ENCODE peak calls at places on chromosomes 1 and 21, in ten cellular contexts. O is H7; E is heart left ventricle; B is right atrium auricular region; J is PC-9; N is fibroblast of lung; V is CD4-positive, CD25-positive, alpha-beta regulatory T cell; Q is PC-3; H is hepatocyte; W is retinal pigment epithelial cell. F is an unnamed sample.
A peak's percentile ranks its signal among the peaks of the same experiment; 100 is the strongest.

GRCh38 chr1:160608941-160609340 is 29.6 kb upstream of the CD84 start:
- DNase-seq in O (no peak), E (no peak), B (no peak), J (no peak), N (no peak), V (no peak), Q (no peak), H (no peak), W (no peak), F (no peak)

GRCh38 chr1:60126733-60127132 is 53.2 kb upstream of the C1orf87 start:
- DNase-seq in O (no peak), E (no peak), B (no peak), J (no peak), N (peak; percentile 12), V (no peak), Q (no peak), H (no peak), W (no peak), F (peak; percentile 60)

GRCh38 chr1:48859429-48859828 is 82.7 kb upstream of the BEND5 start:
- DNase-seq in O (no peak), E (no peak), B (no peak), J (no peak), N (peak; percentile 61), V (no peak), Q (peak; percentile 56), H (no peak), W (no peak), F (no peak)

GRCh38 chr21:32334980-32335471 is 36.4 kb downstream of the MRAP start:
- DNase-seq in O (peak; percentile 78), E (peak; percentile 11), B (no peak), J (no peak), N (no peak), V (no peak), Q (no peak), H (no peak), W (no peak), F (peak; percentile 65)

GRCh38 chr1:1426961-1427934 is 6.2 kb upstream of the ANKRD65 start:
- DNase-seq in O (peak; percentile 96), E (no peak), B (no peak), J (no peak), N (no peak), V (no peak), Q (no peak), H (peak; percentile 67), W (no peak), F (peak; percentile 84)

GRCh38 chr1:200154069-200154767 is 126.7 kb downstream of the NR5A2 start:
- DNase-seq in O (no peak), E (no peak), B (no peak), J (no peak), N (no peak), V (peak; percentile 95), Q (no peak), H (no peak), W (no peak), F (no peak)

GRCh38 chr1:93722081-93723031 is 40.7 kb upstream of the BCAR3 start:
- DNase-seq in O (peak; percentile 51), E (peak; percentile 69), B (no peak), J (no peak), N (no peak), V (no peak), Q (no peak), H (no peak), W (no peak), F (peak; percentile 60)

GRCh38 chr1:184889902-184890301 is 84.4 kb downstream of the NIBAN1 start:
- DNase-seq in O (no peak), E (no peak), B (no peak), J (no peak), N (no peak), V (no peak), Q (no peak), H (no peak), W (no peak), F (no peak)

GRCh38 chr1:54867717-54868057 is 19.3 kb downstream of the DHCR24 start:
- DNase-seq in O (no peak), E (no peak), B (no peak), J (no peak), N (no peak), V (no peak), Q (no peak), H (peak; percentile 60), W (no peak), F (no peak)

GRCh38 chr1:24762133-24762676 is 17.0 kb downstream of the CLIC4 start:
- DNase-seq in O (no peak), E (no peak), B (no peak), J (no peak), N (no peak), V (no peak), Q (no peak), H (no peak), W (no peak), F (no peak)

GRCh38 chr1:203033917-203034316 is 7.6 kb downstream of the PPFIA4 start:
- DNase-seq in O (peak; percentile 8), E (no peak), B (peak; percentile 26), J (no peak), N (no peak), V (no peak), Q (no peak), H (no peak), W (no peak), F (no peak)

GRCh38 chr1:147168626-147169058 is 3.6 kb downstream of the PRKAB2 start:
- DNase-seq in O (no peak), E (no peak), B (no peak), J (no peak), N (peak; percentile 49), V (no peak), Q (peak; percentile 53), H (peak; percentile 71), W (no peak), F (no peak)

GRCh38 chr1:211520641-211521040 is 28.7 kb upstream of the RD3 start:
- DNase-seq in O (no peak), E (no peak), B (no peak), J (no peak), N (peak; percentile 28), V (no peak), Q (no peak), H (no peak), W (no peak), F (peak; percentile 67)

GRCh38 chr21:15751037-15751436 is 21.3 kb downstream of the USP25 start:
- DNase-seq in O (no peak), E (no peak), B (no peak), J (no peak), N (no peak), V (no peak), Q (no peak), H (no peak), W (no peak), F (no peak)

GRCh38 chr21:15752763-15753407 is 23.1 kb downstream of the USP25 start:
- DNase-seq in O (peak; percentile 71), E (no peak), B (no peak), J (no peak), N (no peak), V (no peak), Q (peak; percentile 71), H (no peak), W (no peak), F (no peak)

GRCh38 chr21:15751561-15751960 is 21.8 kb downstream of the USP25 start:
- DNase-seq in O (no peak), E (no peak), B (no peak), J (no peak), N (no peak), V (no peak), Q (no peak), H (no peak), W (no peak), F (no peak)

GRCh38 chr21:15749045-15749867 is 19.5 kb downstream of the USP25 start:
- DNase-seq in O (no peak), E (no peak), B (no peak), J (no peak), N (peak; percentile 57), V (no peak), Q (peak; percentile 50), H (peak; percentile 7), W (no peak), F (no peak)

DNA sequence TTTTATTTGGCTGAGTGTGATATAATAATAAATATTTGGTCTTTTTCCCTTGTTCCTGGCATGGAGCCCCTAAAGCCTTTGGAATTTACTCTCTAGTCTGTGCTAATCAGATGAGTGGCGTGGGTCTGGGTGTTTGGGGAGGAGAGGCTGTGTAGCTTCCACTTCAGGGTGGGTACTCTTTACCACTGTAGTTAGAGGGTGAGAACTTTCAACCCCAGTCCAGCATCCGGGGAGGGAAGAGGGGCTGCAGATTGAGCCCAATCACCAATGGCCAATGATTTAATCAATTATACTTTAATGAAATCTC is 20.0 kb downstream of the USP25 start:
- DNase-seq in O (no peak), E (no peak), B (no peak), J (no peak), N (peak; percentile 33), V (no peak), Q (no peak), H (peak; percentile 5), W (no peak), F (no peak)
- H3K4me3 ChIP-seq in O (no peak overlapping the region), E (no peak overlapping the region), B (no peak overlapping the region), J (no peak overlapping the region), N (no peak overlapping the region), V (no peak overlapping the region), Q (no peak overlapping the region), H (no peak overlapping the region), W (no peak overlapping the region), F (no peak overlapping the region)

GRCh38 chr1:244952280-244952933 is 88.1 kb upstream of the HNRNPU start:
- DNase-seq in O (no peak), E (no peak), B (no peak), J (no peak), N (no peak), V (no peak), Q (no peak), H (no peak), W (no peak), F (no peak)
- H3K4me3 ChIP-seq in O (no peak overlapping the region), E (no peak overlapping the region), B (no peak overlapping the region), J (no peak overlapping the region), N (no peak overlapping the region), V (no peak overlapping the region), Q (no peak overlapping the region), H (no peak overlapping the region), W (no peak overlapping the region), F (no peak overlapping the region)

GRCh38 chr1:98054786-98055185 is 134.0 kb upstream of the DPYD start:
- DNase-seq in O (no peak), E (no peak), B (no peak), J (no peak), N (no peak), V (no peak), Q (peak; percentile 26), H (no peak), W (no peak), F (no peak)
- H3K4me3 ChIP-seq in O (no peak overlapping the region), E (no peak overlapping the region), B (no peak overlapping the region), J (no peak overlapping the region), N (no peak overlapping the region), V (no peak overlapping the region), Q (peak overlapping the region; percentile 74), H (no peak overlapping the region), W (peak overlapping the region; percentile 48), F (no peak overlapping the region)

DNA sequence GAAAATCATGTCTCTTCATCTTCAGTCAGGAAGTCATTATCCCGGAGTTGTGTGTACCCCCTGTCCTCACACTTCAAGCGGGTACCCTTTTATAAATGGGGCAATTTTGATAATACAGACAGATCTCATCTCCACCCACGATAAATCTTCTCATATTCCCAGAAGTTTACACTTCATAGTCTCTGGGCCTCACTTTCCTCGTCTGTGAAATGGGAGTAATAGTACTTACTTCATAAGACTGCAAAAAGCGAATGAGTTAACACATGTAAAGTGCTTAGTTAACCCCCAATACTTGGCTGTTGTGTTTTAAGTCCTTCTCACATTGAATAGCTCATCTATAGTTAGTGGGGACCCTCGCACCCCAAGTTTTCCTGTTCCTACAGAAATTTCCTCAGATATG is 820 bp downstream of the NUP210L start:
- DNase-seq in O (no peak), E (no peak), B (no peak), J (no peak), N (no peak), V (no peak), Q (no peak), H (no peak), W (no peak), F (no peak)
- H3K4me3 ChIP-seq in O (no peak overlapping the region), E (no peak overlapping the region), B (no peak overlapping the region), J (no peak overlapping the region), N (no peak overlapping the region), V (no peak overlapping the region), Q (no peak overlapping the region), H (no peak overlapping the region), W (no peak overlapping the region), F (no peak overlapping the region)

F was measured in WERI-Rb-1.